ENCODE peak calls at places on chromosome 16, in seven cellular contexts. L is iris pigment epithelial cell, J is HS-27A, K is brain microvascular endothelial cell, O is left kidney, N is T-helper 2 cell, T is NCI-H345. A is an unnamed sample.

GRCh38 chr16:1445518-1446197 is 1.3 kb upstream of the CCDC154 start:
- DNase-seq in L (no peak), J (no peak), K (no peak), O (no peak), N (no peak), T (no peak), A (no peak)

GRCh38 chr16:67170168-67170947 is at the start of gene NOL3:
- DNase-seq in L (peak; percentile 83), J (no peak), K (peak; percentile 33), O (peak; percentile 73), N (peak; percentile 71), T (peak; percentile 73), A (peak; percentile 62)

GRCh38 chr16:77298638-77299360 is 99.6 kb downstream of the SYCE1L start:
- DNase-seq in L (peak; percentile 98), J (peak; percentile 95), K (peak; percentile 98), O (peak; percentile 50), N (no peak), T (no peak), A (peak; percentile 83)

GRCh38 chr16:57755726-57756423 is 20.3 kb downstream of the KATNB1 start:
- DNase-seq in L (no peak), J (no peak), K (no peak), O (peak; percentile 35), N (no peak), T (no peak), A (no peak)

GRCh38 chr16:82954224-82954929 is 327.6 kb downstream of the CDH13 start:
- DNase-seq in L (peak; percentile 88), J (no peak), K (peak; percentile 36), O (no peak), N (no peak), T (no peak), A (peak; percentile 1)

GRCh38 chr16:4392382-4393242 is 21.0 kb downstream of the VASN start:
- DNase-seq in L (peak; percentile 48), J (no peak), K (no peak), O (peak; percentile 95), N (no peak), T (no peak), A (peak; percentile 74)

GRCh38 chr16:48277158-48277557 is 29.8 kb upstream of the ABCC11 start:
- DNase-seq in L (no peak), J (no peak), K (no peak), O (no peak), N (no peak), T (no peak), A (no peak)

GRCh38 chr16:59697746-59698145 is 963.6 kb upstream of the GOT2 start:
- DNase-seq in L (peak; percentile 10), J (peak; percentile 24), K (peak; percentile 45), O (peak; percentile 9), N (no peak), T (no peak), A (no peak)

A was measured in HFFc6.